ENCODE peak calls at places on chromosomes 6 and 20, in nine cellular contexts. Z is cardiac fibroblast, O is OCI-LY7, X is fibroblast of pulmonary artery, P is AG04450, R is GM12878, T is left ventricle myocardium inferior, U is mucosa of descending colon, A is tibial artery. C is an unnamed sample.

GRCh38 chr6:135932651-135933050 is 81.2 kb downstream of the PDE7B start:
- DNase-seq in Z (no peak), O (no peak), X (no peak), P (no peak), R (no peak), T (no peak), U (no peak), A (no peak), C (no peak)

GRCh38 chr6:136123464-136123863 is 126.6 kb downstream of the MTFR2 start:
- DNase-seq in Z (peak), O (no peak), X (peak), P (peak), R (no peak), T (no peak), U (no peak), A (no peak), C (no peak)

GRCh38 chr6:113447088-113447831 is 409.9 kb upstream of the MARCKS start:
- DNase-seq in Z (peak), O (no peak), X (peak), P (peak), R (no peak), T (no peak), U (peak), A (no peak), C (peak)

GRCh38 chr6:158046201-158047119 is 64.8 kb downstream of the SYNJ2 start:
- DNase-seq in Z (no peak), O (no peak), X (no peak), P (no peak), R (no peak), T (peak), U (no peak), A (no peak), C (no peak)

GRCh38 chr6:79630883-79631799 is at the start of gene SH3BGRL2:
- DNase-seq in Z (peak), O (no peak), X (peak), P (peak), R (no peak), T (peak), U (peak), A (peak), C (no peak)

GRCh38 chr20:37256286-37256685 is 5.3 kb downstream of the GHRH start:
- DNase-seq in Z (no peak), O (no peak), X (no peak), P (no peak), R (no peak), T (no peak), U (no peak), A (no peak), C (no peak)

GRCh38 chr6:2127484-2127911 is 117.9 kb downstream of the GMDS start:
- DNase-seq in Z (no peak), O (no peak), X (peak), P (no peak), R (peak), T (peak), U (no peak), A (peak), C (no peak)

GRCh38 chr6:25173232-25173631 is 105.9 kb upstream of the CARMIL1 start:
- DNase-seq in Z (peak), O (no peak), X (no peak), P (no peak), R (no peak), T (no peak), U (no peak), A (no peak), C (no peak)

GRCh38 chr20:57451759-57452661 is 60.8 kb downstream of the RBM38 start:
- DNase-seq in Z (no peak), O (peak), X (no peak), P (no peak), R (no peak), T (no peak), U (no peak), A (no peak), C (no peak)

GRCh38 chr6:10316327-10316726 is 98.5 kb downstream of the TFAP2A start:
- DNase-seq in Z (no peak), O (no peak), X (peak), P (peak), R (no peak), T (no peak), U (no peak), A (no peak), C (peak)

GRCh38 chr6:14129572-14129971 is 12.0 kb downstream of the CD83 start:
- DNase-seq in Z (peak), O (peak), X (peak), P (peak), R (no peak), T (peak), U (peak), A (no peak), C (peak)

GRCh38 chr20:63495771-63496403 is 3.0 kb downstream of the EEF1A2 start:
- DNase-seq in Z (peak), O (peak), X (peak), P (no peak), R (no peak), T (peak), U (peak), A (no peak), C (no peak)

GRCh38 chr20:37821691-37822655 is 81.0 kb upstream of the VSTM2L start:
- DNase-seq in Z (peak), O (no peak), X (peak), P (peak), R (no peak), T (no peak), U (no peak), A (no peak), C (peak)

GRCh38 chr6:105161411-105161810 is 18.4 kb downstream of the POPDC3 start:
- DNase-seq in Z (no peak), O (no peak), X (no peak), P (no peak), R (no peak), T (no peak), U (no peak), A (no peak), C (no peak)

GRCh38 chr6:27687154-27688013 is 214.5 kb upstream of the ZNF184 start:
- DNase-seq in Z (peak), O (peak), X (peak), P (no peak), R (peak), T (peak), U (peak), A (peak), C (peak)

GRCh38 chr6:117110146-117110545 is 155.2 kb upstream of the VGLL2 start:
- DNase-seq in Z (no peak), O (no peak), X (no peak), P (no peak), R (no peak), T (no peak), U (no peak), A (no peak), C (no peak)

GRCh38 chr6:1593286-1593957 is 16.3 kb upstream of the FOXC1 start:
- DNase-seq in Z (no peak), O (no peak), X (no peak), P (no peak), R (no peak), T (no peak), U (no peak), A (peak), C (no peak)

GRCh38 chr6:101832371-101832770 is 438.9 kb downstream of the GRIK2 start:
- DNase-seq in Z (no peak), O (no peak), X (no peak), P (no peak), R (no peak), T (peak), U (no peak), A (no peak), C (no peak)

GRCh38 chr6:157823523-157824370 is 701 bp downstream of the SNX9 start:
- DNase-seq in Z (peak), O (no peak), X (peak), P (peak), R (peak), T (peak), U (peak), A (peak), C (no peak)

GRCh38 chr20:38034108-38034649 is 633 bp downstream of the RPRD1B start:
- DNase-seq in Z (no peak), O (peak), X (no peak), P (no peak), R (no peak), T (no peak), U (peak), A (no peak), C (no peak)

GRCh38 chr6:56652994-56653393 is 10.3 kb upstream of the DST start:
- DNase-seq in Z (peak), O (no peak), X (peak), P (no peak), R (no peak), T (no peak), U (no peak), A (no peak), C (no peak)

GRCh38 chr6:34115396-34116314 is 30.2 kb downstream of the GRM4 start:
- DNase-seq in Z (peak), O (peak), X (peak), P (no peak), R (no peak), T (no peak), U (peak), A (no peak), C (no peak)

GRCh38 chr6:73798592-73798991 is 102.6 kb downstream of the CD109 start:
- DNase-seq in Z (peak), O (no peak), X (peak), P (peak), R (no peak), T (no peak), U (peak), A (peak), C (peak)

GRCh38 chr20:56897318-56897962 is 268.3 kb downstream of the TFAP2C start:
- DNase-seq in Z (no peak), O (no peak), X (no peak), P (no peak), R (no peak), T (no peak), U (no peak), A (no peak), C (no peak)

GRCh38 chr6:76703285-76703684 is 630.8 kb upstream of the IMPG1 start:
- DNase-seq in Z (peak), O (no peak), X (no peak), P (no peak), R (no peak), T (no peak), U (no peak), A (no peak), C (no peak)

GRCh38 chr6:76703786-76704185 is 631.3 kb upstream of the IMPG1 start:
- DNase-seq in Z (no peak), O (no peak), X (no peak), P (no peak), R (no peak), T (no peak), U (no peak), A (no peak), C (no peak)

GRCh38 chr6:76702187-76702586 is 629.7 kb upstream of the IMPG1 start:
- DNase-seq in Z (peak), O (no peak), X (peak), P (no peak), R (no peak), T (no peak), U (no peak), A (no peak), C (no peak)

GRCh38 chr6:76697585-76697984 is 625.1 kb upstream of the IMPG1 start:
- DNase-seq in Z (peak), O (no peak), X (peak), P (no peak), R (no peak), T (no peak), U (no peak), A (no peak), C (no peak)

GRCh38 chr6:76701610-76702009 is 629.1 kb upstream of the IMPG1 start:
- DNase-seq in Z (no peak), O (no peak), X (peak), P (no peak), R (no peak), T (no peak), U (no peak), A (no peak), C (no peak)
- TF ChIP-seq CTCF in Z (no peak), O (no peak), X (peak), P (no peak), R (no peak), T (no peak), U (no peak), A (no peak), C (no peak)

GRCh38 chr6:20943922-20944321 is 409.7 kb downstream of the CDKAL1 start:
- DNase-seq in Z (no peak), O (no peak), X (no peak), P (no peak), R (no peak), T (no peak), U (no peak), A (no peak), C (no peak)

GRCh38 chr6:20948531-20948930 is 414.3 kb downstream of the CDKAL1 start:
- DNase-seq in Z (no peak), O (no peak), X (no peak), P (no peak), R (no peak), T (no peak), U (no peak), A (no peak), C (no peak)

GRCh38 chr6:20946890-20947289 is 412.6 kb downstream of the CDKAL1 start:
- DNase-seq in Z (no peak), O (no peak), X (no peak), P (no peak), R (no peak), T (no peak), U (no peak), A (no peak), C (no peak)

GRCh38 chr6:20947977-20948376 is 413.7 kb downstream of the CDKAL1 start:
- DNase-seq in Z (no peak), O (no peak), X (no peak), P (no peak), R (no peak), T (no peak), U (no peak), A (no peak), C (no peak)

GRCh38 chr6:20946037-20946436 is 411.8 kb downstream of the CDKAL1 start:
- DNase-seq in Z (peak), O (no peak), X (peak), P (no peak), R (peak), T (no peak), U (no peak), A (no peak), C (no peak)
- TF ChIP-seq CTCF in Z (peak), O (no peak), X (peak), P (peak), R (peak), T (no peak), U (no peak), A (no peak), C (no peak)

GRCh38 chr20:46327557-46327956 is 19.3 kb upstream of the CDH22 start:
- DNase-seq in Z (no peak), O (no peak), X (no peak), P (no peak), R (no peak), T (no peak), U (no peak), A (no peak), C (no peak)

GRCh38 chr20:46323557-46323956 is 15.3 kb upstream of the CDH22 start:
- DNase-seq in Z (no peak), O (no peak), X (no peak), P (no peak), R (no peak), T (no peak), U (no peak), A (no peak), C (no peak)

GRCh38 chr20:46324379-46324778 is 16.1 kb upstream of the CDH22 start:
- DNase-seq in Z (no peak), O (no peak), X (no peak), P (no peak), R (no peak), T (no peak), U (no peak), A (no peak), C (no peak)

GRCh38 chr20:46325788-46326472 is 17.6 kb upstream of the CDH22 start:
- DNase-seq in Z (no peak), O (no peak), X (no peak), P (no peak), R (no peak), T (no peak), U (no peak), A (no peak), C (no peak)

DNA sequence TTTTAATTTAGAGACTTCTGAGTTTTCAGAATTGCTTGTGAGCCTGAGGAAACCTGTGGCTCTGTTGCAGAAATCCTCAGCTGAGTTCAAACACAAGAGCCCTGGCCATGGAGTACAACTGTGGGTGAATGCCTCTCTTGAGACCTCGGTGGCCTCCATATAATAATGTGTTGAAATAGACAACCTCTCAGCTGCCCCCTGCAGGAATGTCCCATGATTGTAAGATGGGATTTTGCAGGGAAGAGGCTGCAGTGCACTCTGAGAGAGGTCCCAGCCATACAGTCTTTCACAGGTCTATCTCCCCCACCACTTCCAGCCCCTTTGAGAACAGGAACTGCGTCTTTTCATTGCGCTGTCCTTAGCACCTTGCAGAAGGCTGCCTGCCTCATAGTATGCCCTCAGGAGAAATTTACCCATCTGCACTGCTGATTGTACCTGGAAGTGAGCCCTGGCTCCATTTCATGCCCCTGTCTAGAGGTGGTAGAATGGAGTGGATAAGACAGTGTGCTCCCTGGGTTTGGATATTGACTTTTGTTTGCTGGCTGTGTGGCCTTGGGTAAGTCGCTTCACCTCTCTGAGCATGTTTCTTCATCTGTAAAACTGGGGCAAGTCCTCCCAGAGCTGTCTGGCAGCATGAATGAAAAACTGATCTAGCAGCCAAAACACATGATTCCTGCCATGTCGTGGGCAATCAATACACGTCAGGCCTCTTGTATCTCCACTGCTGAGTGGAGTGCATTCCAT is 16.8 kb upstream of the CDH22 start:
- DNase-seq in Z (peak), O (peak), X (peak), P (no peak), R (no peak), T (no peak), U (peak), A (no peak), C (no peak)
- TF ChIP-seq CTCF in Z (peak), O (peak), X (peak), P (peak), R (peak), T (peak), U (no peak), A (no peak), C (peak)

GRCh38 chr6:11552390-11552789 is 14.8 kb downstream of the TMEM170B start:
- DNase-seq in Z (no peak), O (no peak), X (no peak), P (no peak), R (no peak), T (no peak), U (no peak), A (no peak), C (no peak)

GRCh38 chr6:11553824-11554223 is 16.3 kb downstream of the TMEM170B start:
- DNase-seq in Z (no peak), O (no peak), X (no peak), P (no peak), R (no peak), T (no peak), U (no peak), A (no peak), C (no peak)

GRCh38 chr6:11551053-11551452 is 13.5 kb downstream of the TMEM170B start:
- DNase-seq in Z (no peak), O (no peak), X (no peak), P (no peak), R (no peak), T (no peak), U (no peak), A (no peak), C (no peak)

GRCh38 chr6:11556308-11556707 is 18.8 kb downstream of the TMEM170B start:
- DNase-seq in Z (no peak), O (no peak), X (no peak), P (no peak), R (no peak), T (no peak), U (no peak), A (no peak), C (no peak)
- TF ChIP-seq CTCF in Z (no peak), O (no peak), X (no peak), P (no peak), R (no peak), T (no peak), U (no peak), A (no peak), C (no peak)

GRCh38 chr6:152726313-152726712 is 24.3 kb upstream of the VIP start:
- DNase-seq in Z (no peak), O (no peak), X (no peak), P (no peak), R (no peak), T (no peak), U (no peak), A (no peak), C (no peak)

GRCh38 chr6:152721956-152722355 is 24.3 kb downstream of the MYCT1 start:
- DNase-seq in Z (peak), O (no peak), X (no peak), P (no peak), R (no peak), T (no peak), U (no peak), A (no peak), C (no peak)

GRCh38 chr6:152723398-152723797 is 25.7 kb downstream of the MYCT1 start:
- DNase-seq in Z (peak), O (no peak), X (peak), P (no peak), R (no peak), T (no peak), U (no peak), A (no peak), C (no peak)

DNA sequence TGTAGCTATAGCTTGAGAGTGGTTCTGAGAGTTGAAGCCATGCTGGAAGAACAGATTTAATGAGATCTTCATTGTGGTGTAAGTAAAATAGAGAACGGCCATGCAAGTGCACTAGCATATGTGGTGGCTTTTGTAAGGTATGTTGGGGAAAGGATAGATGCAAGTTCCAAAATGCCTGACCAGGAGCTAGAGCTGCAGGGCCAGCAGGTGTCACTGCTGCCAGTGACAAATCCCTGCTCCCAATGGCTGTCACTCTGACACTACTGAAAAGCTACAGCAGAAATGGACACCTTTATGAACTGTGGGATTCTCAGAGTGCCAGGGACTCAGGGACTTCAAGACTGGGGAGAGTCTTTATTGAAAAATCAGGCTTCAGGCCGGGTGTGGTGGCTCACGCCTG is 23.1 kb upstream of the VIP start:
- DNase-seq in Z (no peak), O (no peak), X (no peak), P (no peak), R (no peak), T (no peak), U (no peak), A (no peak), C (no peak)
- TF ChIP-seq CTCF in Z (no peak), O (no peak), X (no peak), P (no peak), R (no peak), T (no peak), U (no peak), A (no peak), C (no peak)

C was measured in HFF-Myc.